ENCODE peak calls at places on chromosomes 2 and 18, in five cellular contexts. N is skeletal muscle cell; L is hippocampal formation; H is neural crest cell; Q is activated CD8-positive, alpha-beta memory T cell treated with anti-CD3 and anti-CD28 coated beads for 1 hour. Z is an unnamed sample.

GRCh38 chr2:130756041-130756720 is 841 bp downstream of the AMER3 start:
- DNase-seq in N (no peak), L (no peak), H (peak; percentile 35), Q (no peak), Z (no peak)

GRCh38 chr2:69601179-69601612 is 42.3 kb downstream of the AAK1 start:
- DNase-seq in N (peak; percentile 38), L (no peak), H (no peak), Q (no peak), Z (no peak)

GRCh38 chr2:240898731-240899467 is 2.9 kb upstream of the MAB21L4 start:
- DNase-seq in N (no peak), L (peak; percentile 22), H (no peak), Q (no peak), Z (no peak)

GRCh38 chr2:201116959-201117734 is 1.2 kb downstream of the CFLAR start:
- DNase-seq in N (peak; percentile 68), L (no peak), H (no peak), Q (no peak), Z (no peak)

GRCh38 chr18:53305471-53305870 is 919.0 kb downstream of the MBD2 start:
- DNase-seq in N (no peak), L (no peak), H (no peak), Q (no peak), Z (no peak)

GRCh38 chr2:96538487-96539214 is 2.1 kb downstream of the ARID5A start:
- DNase-seq in N (no peak), L (peak; percentile 57), H (peak; percentile 79), Q (peak; percentile 85), Z (no peak)

GRCh38 chr2:96091711-96092579 is 24.4 kb downstream of the ADRA2B start:
- DNase-seq in N (no peak), L (no peak), H (no peak), Q (no peak), Z (no peak)

GRCh38 chr18:79647307-79647706 is 32.3 kb upstream of the CTDP1 start:
- DNase-seq in N (no peak), L (no peak), H (no peak), Q (no peak), Z (no peak)

GRCh38 chr2:74762789-74763188 is 71.1 kb upstream of the HK2 start:
- DNase-seq in N (no peak), L (no peak), H (no peak), Q (no peak), Z (no peak)

GRCh38 chr2:205751621-205752031 is 69.3 kb downstream of the NRP2 start:
- DNase-seq in N (no peak), L (no peak), H (no peak), Q (no peak), Z (no peak)

GRCh38 chr2:46329803-46330775 is 32.9 kb downstream of the EPAS1 start:
- DNase-seq in N (peak; percentile 89), L (no peak), H (no peak), Q (no peak), Z (no peak)

GRCh38 chr2:38889575-38889974 is at the start of gene ARHGEF33:
- DNase-seq in N (no peak), L (no peak), H (no peak), Q (no peak), Z (no peak)

GRCh38 chr2:80887923-80888322 is 583.4 kb upstream of the LRRTM1 start:
- DNase-seq in N (no peak), L (no peak), H (no peak), Q (no peak), Z (no peak)

GRCh38 chr2:96097441-96097840 is 18.9 kb downstream of the ADRA2B start:
- DNase-seq in N (no peak), L (no peak), H (no peak), Q (no peak), Z (no peak)

GRCh38 chr18:13271512-13271911 is 53.0 kb downstream of the LDLRAD4 start:
- DNase-seq in N (no peak), L (no peak), H (no peak), Q (no peak), Z (no peak)

GRCh38 chr2:68835636-68836035 is 35.6 kb downstream of the BMP10 start:
- DNase-seq in N (no peak), L (no peak), H (no peak), Q (no peak), Z (no peak)

GRCh38 chr2:188518391-188518790 is 226.7 kb downstream of the GULP1 start:
- DNase-seq in N (no peak), L (no peak), H (no peak), Q (no peak), Z (no peak)

GRCh38 chr18:3452750-3453539 is 3.0 kb downstream of the TGIF1 start:
- DNase-seq in N (no peak), L (no peak), H (no peak), Q (no peak), Z (no peak)

GRCh38 chr2:185785851-185786473 is 47.4 kb downstream of the FSIP2 start:
- DNase-seq in N (no peak), L (no peak), H (no peak), Q (no peak), Z (no peak)

GRCh38 chr2:71965530-71965929 is 182.1 kb downstream of the CYP26B1 start:
- DNase-seq in N (no peak), L (no peak), H (no peak), Q (no peak), Z (no peak)

GRCh38 chr2:177284531-177284930 is 20.0 kb upstream of the NFE2L2 start:
- DNase-seq in N (no peak), L (no peak), H (no peak), Q (no peak), Z (no peak)

GRCh38 chr2:45237850-45238542 is 228.7 kb upstream of the SIX2 start:
- DNase-seq in N (peak; percentile 99), L (no peak), H (no peak), Q (no peak), Z (no peak)

GRCh38 chr2:65053199-65053598 is 3.0 kb upstream of the CEP68 start:
- DNase-seq in N (no peak), L (no peak), H (no peak), Q (no peak), Z (no peak)

GRCh38 chr2:196515041-196515440 is 124.5 kb upstream of the CCDC150 start:
- DNase-seq in N (no peak), L (no peak), H (no peak), Q (no peak), Z (no peak)

GRCh38 chr2:181528441-181528840 is 71.3 kb downstream of the ITGA4 start:
- DNase-seq in N (no peak), L (no peak), H (no peak), Q (no peak), Z (no peak)

GRCh38 chr18:10752407-10752806 is 226.6 kb downstream of the NAPG start:
- DNase-seq in N (no peak), L (no peak), H (no peak), Q (no peak), Z (no peak)

GRCh38 chr2:241514986-241515737 is 6.8 kb upstream of the STK25 start:
- DNase-seq in N (no peak), L (no peak), H (no peak), Q (no peak), Z (no peak)

GRCh38 chr2:1233280-1233679 is 180.0 kb upstream of the TPO start:
- DNase-seq in N (no peak), L (no peak), H (no peak), Q (no peak), Z (no peak)

GRCh38 chr2:175559613-175560012 is 378.1 kb upstream of the ATP5MC3 start:
- DNase-seq in N (no peak), L (no peak), H (no peak), Q (no peak), Z (no peak)

GRCh38 chr18:12085136-12085535 is 8.5 kb upstream of the ANKRD62 start:
- DNase-seq in N (no peak), L (no peak), H (no peak), Q (no peak), Z (no peak)

GRCh38 chr2:25251461-25252273 is 83.3 kb upstream of the POMC start:
- DNase-seq in N (no peak), L (no peak), H (peak; percentile 53), Q (no peak), Z (no peak)

GRCh38 chr2:68548396-68548795 is 81.0 kb downstream of the APLF start:
- DNase-seq in N (no peak), L (no peak), H (no peak), Q (no peak), Z (no peak)

GRCh38 chr2:29115797-29116781 is 874 bp downstream of the CLIP4 start:
- DNase-seq in N (no peak), L (peak; percentile 71), H (peak; percentile 12), Q (peak; percentile 40), Z (no peak)

GRCh38 chr2:67880291-67880761 is 182.5 kb downstream of the C1D start:
- DNase-seq in N (no peak), L (no peak), H (no peak), Q (no peak), Z (no peak)

GRCh38 chr18:76410033-76410432 is 85.0 kb downstream of the ZNF516 start:
- DNase-seq in N (no peak), L (no peak), H (no peak), Q (no peak), Z (no peak)

Z was measured in cortex of kidney.